ENCODE peak calls at places on chromosomes 1 and 21, in ten cellular contexts. One of them, this sample, is unnamed.

GRCh38 chr1:183090386-183091006 is 67.3 kb downstream of the LAMC1 start:
- DNase-seq in activated B cell treated with CpG ODN at 0.5 μM for 24 hours: no peak
- DNase-seq in CD4-positive, alpha-beta T cell: no peak
- DNase-seq in mammary epithelial cell: no peak
- DNase-seq in progenitor cell of endocrine pancreas: no peak
- DNase-seq in MM.1S: no peak
- DNase-seq in B cell: no peak
- DNase-seq in cardiac muscle cell: peak
- DNase-seq in Caco-2: no peak
- DNase-seq in GM13976: no peak
- DNase-seq in this sample: no peak

GRCh38 chr1:161768986-161769672 is 3.0 kb downstream of the ATF6 start:
- DNase-seq in activated B cell treated with CpG ODN at 0.5 μM for 24 hours: no peak
- DNase-seq in CD4-positive, alpha-beta T cell: no peak
- DNase-seq in mammary epithelial cell: no peak
- DNase-seq in progenitor cell of endocrine pancreas: no peak
- DNase-seq in MM.1S: no peak
- DNase-seq in B cell: no peak
- DNase-seq in cardiac muscle cell: no peak
- DNase-seq in Caco-2: no peak
- DNase-seq in GM13976: no peak
- DNase-seq in this sample: no peak

GRCh38 chr1:213987422-213987875 is 324 bp upstream of the PROX1 start:
- DNase-seq in activated B cell treated with CpG ODN at 0.5 μM for 24 hours: no peak
- DNase-seq in CD4-positive, alpha-beta T cell: no peak
- DNase-seq in mammary epithelial cell: no peak
- DNase-seq in progenitor cell of endocrine pancreas: no peak
- DNase-seq in MM.1S: peak
- DNase-seq in B cell: no peak
- DNase-seq in cardiac muscle cell: no peak
- DNase-seq in Caco-2: no peak
- DNase-seq in GM13976: no peak
- DNase-seq in this sample: no peak

GRCh38 chr1:19076841-19077616 is 120.6 kb upstream of the IFFO2 start:
- DNase-seq in activated B cell treated with CpG ODN at 0.5 μM for 24 hours: no peak
- DNase-seq in CD4-positive, alpha-beta T cell: no peak
- DNase-seq in mammary epithelial cell: no peak
- DNase-seq in progenitor cell of endocrine pancreas: no peak
- DNase-seq in MM.1S: no peak
- DNase-seq in B cell: no peak
- DNase-seq in cardiac muscle cell: no peak
- DNase-seq in Caco-2: no peak
- DNase-seq in GM13976: no peak
- DNase-seq in this sample: no peak

GRCh38 chr1:17287377-17287776 is 20.6 kb upstream of the PADI4 start:
- DNase-seq in activated B cell treated with CpG ODN at 0.5 μM for 24 hours: no peak
- DNase-seq in CD4-positive, alpha-beta T cell: no peak
- DNase-seq in mammary epithelial cell: peak
- DNase-seq in progenitor cell of endocrine pancreas: no peak
- DNase-seq in MM.1S: no peak
- DNase-seq in B cell: no peak
- DNase-seq in cardiac muscle cell: peak
- DNase-seq in Caco-2: no peak
- DNase-seq in GM13976: no peak
- DNase-seq in this sample: peak

GRCh38 chr1:21334214-21335087 is 44.2 kb upstream of the ECE1 start:
- DNase-seq in activated B cell treated with CpG ODN at 0.5 μM for 24 hours: peak
- DNase-seq in CD4-positive, alpha-beta T cell: peak
- DNase-seq in mammary epithelial cell: peak
- DNase-seq in progenitor cell of endocrine pancreas: no peak
- DNase-seq in MM.1S: peak
- DNase-seq in B cell: peak
- DNase-seq in cardiac muscle cell: peak
- DNase-seq in Caco-2: peak
- DNase-seq in GM13976: peak
- DNase-seq in this sample: peak

GRCh38 chr1:197692965-197693364 is 82.3 kb downstream of the DENND1B start:
- DNase-seq in activated B cell treated with CpG ODN at 0.5 μM for 24 hours: no peak
- DNase-seq in CD4-positive, alpha-beta T cell: no peak
- DNase-seq in mammary epithelial cell: peak
- DNase-seq in progenitor cell of endocrine pancreas: no peak
- DNase-seq in MM.1S: peak
- DNase-seq in B cell: no peak
- DNase-seq in cardiac muscle cell: peak
- DNase-seq in Caco-2: no peak
- DNase-seq in GM13976: peak
- DNase-seq in this sample: peak

GRCh38 chr1:198771562-198772153 is 132.8 kb downstream of the PTPRC start:
- DNase-seq in activated B cell treated with CpG ODN at 0.5 μM for 24 hours: no peak
- DNase-seq in CD4-positive, alpha-beta T cell: no peak
- DNase-seq in mammary epithelial cell: no peak
- DNase-seq in progenitor cell of endocrine pancreas: no peak
- DNase-seq in MM.1S: peak
- DNase-seq in B cell: no peak
- DNase-seq in cardiac muscle cell: peak
- DNase-seq in Caco-2: peak
- DNase-seq in GM13976: peak
- DNase-seq in this sample: peak

GRCh38 chr1:213733708-213734107 is 254.1 kb upstream of the PROX1 start:
- DNase-seq in activated B cell treated with CpG ODN at 0.5 μM for 24 hours: no peak
- DNase-seq in CD4-positive, alpha-beta T cell: no peak
- DNase-seq in mammary epithelial cell: no peak
- DNase-seq in progenitor cell of endocrine pancreas: no peak
- DNase-seq in MM.1S: no peak
- DNase-seq in B cell: no peak
- DNase-seq in cardiac muscle cell: no peak
- DNase-seq in Caco-2: peak
- DNase-seq in GM13976: no peak
- DNase-seq in this sample: no peak

GRCh38 chr1:45493116-45493697 is 2.2 kb upstream of the TESK2 start:
- DNase-seq in activated B cell treated with CpG ODN at 0.5 μM for 24 hours: no peak
- DNase-seq in CD4-positive, alpha-beta T cell: peak
- DNase-seq in mammary epithelial cell: peak
- DNase-seq in progenitor cell of endocrine pancreas: no peak
- DNase-seq in MM.1S: peak
- DNase-seq in B cell: peak
- DNase-seq in cardiac muscle cell: peak
- DNase-seq in Caco-2: peak
- DNase-seq in GM13976: peak
- DNase-seq in this sample: peak

GRCh38 chr21:45996311-45997204 is 15.0 kb downstream of the COL6A1 start:
- DNase-seq in activated B cell treated with CpG ODN at 0.5 μM for 24 hours: no peak
- DNase-seq in CD4-positive, alpha-beta T cell: peak
- DNase-seq in mammary epithelial cell: no peak
- DNase-seq in progenitor cell of endocrine pancreas: no peak
- DNase-seq in MM.1S: no peak
- DNase-seq in B cell: no peak
- DNase-seq in cardiac muscle cell: no peak
- DNase-seq in Caco-2: no peak
- DNase-seq in GM13976: no peak
- DNase-seq in this sample: no peak

GRCh38 chr1:150970818-150971582 is 3.6 kb downstream of the CERS2 start:
- DNase-seq in activated B cell treated with CpG ODN at 0.5 μM for 24 hours: no peak
- DNase-seq in CD4-positive, alpha-beta T cell: no peak
- DNase-seq in mammary epithelial cell: no peak
- DNase-seq in progenitor cell of endocrine pancreas: no peak
- DNase-seq in MM.1S: no peak
- DNase-seq in B cell: no peak
- DNase-seq in cardiac muscle cell: peak
- DNase-seq in Caco-2: peak
- DNase-seq in GM13976: no peak
- DNase-seq in this sample: peak

GRCh38 chr1:32066489-32066873 is 6.3 kb upstream of the TMEM39B start:
- DNase-seq in activated B cell treated with CpG ODN at 0.5 μM for 24 hours: no peak
- DNase-seq in CD4-positive, alpha-beta T cell: no peak
- DNase-seq in mammary epithelial cell: peak
- DNase-seq in progenitor cell of endocrine pancreas: no peak
- DNase-seq in MM.1S: peak
- DNase-seq in B cell: no peak
- DNase-seq in cardiac muscle cell: peak
- DNase-seq in Caco-2: no peak
- DNase-seq in GM13976: peak
- DNase-seq in this sample: peak

GRCh38 chr1:119285482-119285881 is 83.1 kb upstream of the HAO2 start:
- DNase-seq in activated B cell treated with CpG ODN at 0.5 μM for 24 hours: no peak
- DNase-seq in CD4-positive, alpha-beta T cell: no peak
- DNase-seq in mammary epithelial cell: peak
- DNase-seq in progenitor cell of endocrine pancreas: no peak
- DNase-seq in MM.1S: no peak
- DNase-seq in B cell: no peak
- DNase-seq in cardiac muscle cell: peak
- DNase-seq in Caco-2: no peak
- DNase-seq in GM13976: no peak
- DNase-seq in this sample: peak

GRCh38 chr1:81654147-81654546 is 146.6 kb upstream of the ADGRL2 start:
- DNase-seq in activated B cell treated with CpG ODN at 0.5 μM for 24 hours: no peak
- DNase-seq in CD4-positive, alpha-beta T cell: no peak
- DNase-seq in mammary epithelial cell: peak
- DNase-seq in progenitor cell of endocrine pancreas: no peak
- DNase-seq in MM.1S: no peak
- DNase-seq in B cell: no peak
- DNase-seq in cardiac muscle cell: no peak
- DNase-seq in Caco-2: no peak
- DNase-seq in GM13976: no peak
- DNase-seq in this sample: peak

GRCh38 chr21:27802816-27803475 is 836.1 kb upstream of the ADAMTS5 start:
- DNase-seq in activated B cell treated with CpG ODN at 0.5 μM for 24 hours: no peak
- DNase-seq in CD4-positive, alpha-beta T cell: no peak
- DNase-seq in mammary epithelial cell: peak
- DNase-seq in progenitor cell of endocrine pancreas: no peak
- DNase-seq in MM.1S: peak
- DNase-seq in B cell: no peak
- DNase-seq in cardiac muscle cell: peak
- DNase-seq in Caco-2: peak
- DNase-seq in GM13976: peak
- DNase-seq in this sample: peak

GRCh38 chr1:185733818-185734709 is at the start of gene HMCN1:
- DNase-seq in activated B cell treated with CpG ODN at 0.5 μM for 24 hours: peak
- DNase-seq in CD4-positive, alpha-beta T cell: no peak
- DNase-seq in mammary epithelial cell: peak
- DNase-seq in progenitor cell of endocrine pancreas: peak
- DNase-seq in MM.1S: peak
- DNase-seq in B cell: no peak
- DNase-seq in cardiac muscle cell: peak
- DNase-seq in Caco-2: peak
- DNase-seq in GM13976: peak
- DNase-seq in this sample: peak
- TF ChIP-seq CTCF in activated B cell treated with CpG ODN at 0.5 μM for 24 hours: no peak
- TF ChIP-seq CTCF in CD4-positive, alpha-beta T cell: no peak
- TF ChIP-seq CTCF in mammary epithelial cell: peak
- TF ChIP-seq CTCF in progenitor cell of endocrine pancreas: peak
- TF ChIP-seq CTCF in MM.1S: peak
- TF ChIP-seq CTCF in B cell: no peak
- TF ChIP-seq CTCF in cardiac muscle cell: peak
- TF ChIP-seq CTCF in Caco-2: peak
- TF ChIP-seq CTCF in GM13976: no peak
- TF ChIP-seq CTCF in this sample: no peak

DNA sequence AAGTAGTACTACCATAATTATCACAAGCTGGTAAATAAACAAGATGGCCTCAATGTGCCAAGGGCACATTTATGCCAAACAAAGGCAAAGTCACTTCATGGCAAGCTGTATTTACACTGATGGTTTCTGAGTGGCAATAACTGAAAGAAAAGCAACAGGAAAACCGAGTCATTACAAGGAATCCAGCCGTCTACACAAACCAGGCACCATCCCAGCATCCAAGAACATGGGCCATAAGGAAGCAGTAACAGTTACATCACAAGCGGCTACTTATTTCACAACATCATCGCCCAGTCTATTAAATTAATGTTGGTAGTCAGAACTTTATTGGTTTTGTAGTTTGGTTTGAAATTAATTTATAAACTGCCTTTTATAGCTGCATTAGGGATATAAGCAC is 214.2 kb downstream of the RERE start:
- DNase-seq in activated B cell treated with CpG ODN at 0.5 μM for 24 hours: no peak
- DNase-seq in CD4-positive, alpha-beta T cell: no peak
- DNase-seq in mammary epithelial cell: no peak
- DNase-seq in progenitor cell of endocrine pancreas: no peak
- DNase-seq in MM.1S: no peak
- DNase-seq in B cell: no peak
- DNase-seq in cardiac muscle cell: peak
- DNase-seq in Caco-2: no peak
- DNase-seq in GM13976: no peak
- DNase-seq in this sample: peak
- TF ChIP-seq CTCF in activated B cell treated with CpG ODN at 0.5 μM for 24 hours: no peak
- TF ChIP-seq CTCF in CD4-positive, alpha-beta T cell: no peak
- TF ChIP-seq CTCF in mammary epithelial cell: no peak
- TF ChIP-seq CTCF in progenitor cell of endocrine pancreas: no peak
- TF ChIP-seq CTCF in MM.1S: no peak
- TF ChIP-seq CTCF in B cell: no peak
- TF ChIP-seq CTCF in cardiac muscle cell: no peak
- TF ChIP-seq CTCF in Caco-2: no peak
- TF ChIP-seq CTCF in GM13976: no peak
- TF ChIP-seq CTCF in this sample: no peak

GRCh38 chr1:234599617-234600417 is 10.2 kb downstream of the IRF2BP2 start:
- DNase-seq in activated B cell treated with CpG ODN at 0.5 μM for 24 hours: peak
- DNase-seq in CD4-positive, alpha-beta T cell: peak
- DNase-seq in mammary epithelial cell: peak
- DNase-seq in progenitor cell of endocrine pancreas: peak
- DNase-seq in MM.1S: peak
- DNase-seq in B cell: peak
- DNase-seq in cardiac muscle cell: peak
- DNase-seq in Caco-2: peak
- DNase-seq in GM13976: peak
- DNase-seq in this sample: peak
- TF ChIP-seq CTCF in activated B cell treated with CpG ODN at 0.5 μM for 24 hours: no peak
- TF ChIP-seq CTCF in CD4-positive, alpha-beta T cell: no peak
- TF ChIP-seq CTCF in mammary epithelial cell: no peak
- TF ChIP-seq CTCF in progenitor cell of endocrine pancreas: no peak
- TF ChIP-seq CTCF in MM.1S: no peak
- TF ChIP-seq CTCF in B cell: no peak
- TF ChIP-seq CTCF in cardiac muscle cell: no peak
- TF ChIP-seq CTCF in Caco-2: no peak
- TF ChIP-seq CTCF in GM13976: no peak
- TF ChIP-seq CTCF in this sample: no peak

GRCh38 chr1:7641587-7642417 is 129.3 kb upstream of the VAMP3 start:
- DNase-seq in activated B cell treated with CpG ODN at 0.5 μM for 24 hours: no peak
- DNase-seq in CD4-positive, alpha-beta T cell: no peak
- DNase-seq in mammary epithelial cell: no peak
- DNase-seq in progenitor cell of endocrine pancreas: no peak
- DNase-seq in MM.1S: no peak
- DNase-seq in B cell: no peak
- DNase-seq in cardiac muscle cell: no peak
- DNase-seq in Caco-2: no peak
- DNase-seq in GM13976: no peak
- DNase-seq in this sample: no peak
- TF ChIP-seq CTCF in activated B cell treated with CpG ODN at 0.5 μM for 24 hours: no peak
- TF ChIP-seq CTCF in CD4-positive, alpha-beta T cell: no peak
- TF ChIP-seq CTCF in mammary epithelial cell: no peak
- TF ChIP-seq CTCF in progenitor cell of endocrine pancreas: no peak
- TF ChIP-seq CTCF in MM.1S: no peak
- TF ChIP-seq CTCF in B cell: no peak
- TF ChIP-seq CTCF in cardiac muscle cell: no peak
- TF ChIP-seq CTCF in Caco-2: no peak
- TF ChIP-seq CTCF in GM13976: no peak
- TF ChIP-seq CTCF in this sample: no peak

DNA sequence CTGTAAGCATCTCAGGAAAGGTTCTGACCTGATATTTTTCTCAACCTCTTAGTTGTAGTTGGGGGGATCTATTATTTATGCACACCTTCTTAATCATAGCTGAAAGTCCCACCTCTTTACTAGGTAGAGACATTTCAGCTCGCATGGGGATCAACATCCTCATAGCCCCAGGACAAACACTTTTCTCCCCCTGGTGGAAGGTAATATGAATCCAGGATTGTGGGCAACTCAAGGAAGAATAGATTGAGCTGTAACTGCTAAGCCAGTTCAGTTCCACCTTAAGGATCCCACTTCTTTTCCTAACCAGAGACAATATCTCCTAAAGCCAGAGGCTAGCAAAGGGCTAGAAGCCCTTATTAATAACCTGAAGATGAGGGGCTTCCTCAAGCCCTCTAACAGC is 25.4 kb upstream of the SMYD3 start:
- DNase-seq in activated B cell treated with CpG ODN at 0.5 μM for 24 hours: no peak
- DNase-seq in CD4-positive, alpha-beta T cell: no peak
- DNase-seq in mammary epithelial cell: no peak
- DNase-seq in progenitor cell of endocrine pancreas: no peak
- DNase-seq in MM.1S: no peak
- DNase-seq in B cell: no peak
- DNase-seq in cardiac muscle cell: no peak
- DNase-seq in Caco-2: no peak
- DNase-seq in GM13976: no peak
- DNase-seq in this sample: no peak
- TF ChIP-seq CTCF in activated B cell treated with CpG ODN at 0.5 μM for 24 hours: no peak
- TF ChIP-seq CTCF in CD4-positive, alpha-beta T cell: no peak
- TF ChIP-seq CTCF in mammary epithelial cell: peak
- TF ChIP-seq CTCF in progenitor cell of endocrine pancreas: no peak
- TF ChIP-seq CTCF in MM.1S: peak
- TF ChIP-seq CTCF in B cell: no peak
- TF ChIP-seq CTCF in cardiac muscle cell: peak
- TF ChIP-seq CTCF in Caco-2: peak
- TF ChIP-seq CTCF in GM13976: no peak
- TF ChIP-seq CTCF in this sample: no peak